ENCODE peak calls at places on chromosomes 16 and 17, in ten cellular contexts. V, P, E, L, Y, C, J, N, Z and F are unnamed samples.

GRCh38 chr17:42518046-42518754 is 17.8 kb upstream of the NAGLU start:
- DNase-seq in V (peak; percentile 71), P (peak; percentile 94), E (peak; percentile 97), L (peak; percentile 97), Y (peak; percentile 69), C (peak; percentile 95), J (no peak), N (peak; percentile 74), Z (no peak), F (no peak)

GRCh38 chr16:53664724-53665345 is 38.8 kb downstream of the RPGRIP1L start:
- DNase-seq in V (peak; percentile 18), P (no peak), E (no peak), L (peak; percentile 91), Y (no peak), C (peak; percentile 44), J (no peak), N (no peak), Z (no peak), F (no peak)

GRCh38 chr16:3949287-3949686 is 68.8 kb upstream of the CREBBP start:
- DNase-seq in V (no peak), P (no peak), E (no peak), L (peak; percentile 45), Y (no peak), C (no peak), J (no peak), N (no peak), Z (no peak), F (no peak)

GRCh38 chr16:72597938-72598337 is 426.0 kb upstream of the PMFBP1 start:
- DNase-seq in V (no peak), P (no peak), E (no peak), L (no peak), Y (no peak), C (no peak), J (no peak), N (no peak), Z (no peak), F (no peak)

GRCh38 chr17:57544834-57545463 is 200.2 kb downstream of the CCDC182 start:
- DNase-seq in V (no peak), P (no peak), E (no peak), L (no peak), Y (no peak), C (no peak), J (no peak), N (no peak), Z (no peak), F (no peak)

GRCh38 chr16:17448640-17449638 is 21.8 kb downstream of the XYLT1 start:
- DNase-seq in V (no peak), P (no peak), E (no peak), L (no peak), Y (peak; percentile 76), C (peak; percentile 49), J (no peak), N (peak; percentile 39), Z (peak; percentile 24), F (peak; percentile 63)

GRCh38 chr17:75970011-75970523 is 8.9 kb downstream of the ACOX1 start:
- DNase-seq in V (no peak), P (no peak), E (no peak), L (peak; percentile 41), Y (no peak), C (no peak), J (peak; percentile 16), N (no peak), Z (no peak), F (no peak)

GRCh38 chr17:47254403-47254943 is 846 bp downstream of the ITGB3 start:
- DNase-seq in V (no peak), P (no peak), E (no peak), L (no peak), Y (no peak), C (no peak), J (no peak), N (no peak), Z (no peak), F (no peak)

GRCh38 chr17:63567229-63567628 is 17.0 kb downstream of the DCAF7 start:
- DNase-seq in V (no peak), P (no peak), E (no peak), L (no peak), Y (no peak), C (no peak), J (no peak), N (no peak), Z (no peak), F (no peak)

GRCh38 chr17:1095853-1096675 is 83.7 kb downstream of the ABR start:
- DNase-seq in V (no peak), P (no peak), E (no peak), L (no peak), Y (peak; percentile 61), C (no peak), J (no peak), N (no peak), Z (no peak), F (peak; percentile 66)

GRCh38 chr17:42122371-42123303 is at the start of gene HSPB9:
- DNase-seq in V (no peak), P (no peak), E (no peak), L (peak; percentile 26), Y (peak; percentile 82), C (no peak), J (peak; percentile 86), N (peak; percentile 82), Z (no peak), F (peak; percentile 88)

DNA sequence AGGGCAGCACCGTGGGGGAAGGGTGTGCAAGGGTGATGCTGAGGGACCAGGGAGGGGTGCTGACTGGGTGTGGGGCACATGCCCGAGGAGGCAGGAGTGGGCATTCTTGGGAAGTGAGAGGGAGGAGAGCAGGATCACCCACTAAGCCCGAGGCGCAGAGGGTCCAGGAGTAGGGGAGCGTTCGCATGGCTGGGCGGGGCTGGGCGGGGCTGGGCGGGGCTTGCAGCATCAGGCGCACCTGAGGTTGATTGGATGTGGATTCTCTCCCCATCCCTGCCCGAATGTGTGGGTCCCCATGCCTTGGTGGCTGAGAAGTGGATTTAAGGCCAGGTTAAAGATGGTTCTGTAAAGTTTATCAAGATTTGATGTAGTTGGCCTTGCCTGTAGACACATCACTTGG is 14.2 kb downstream of the BANP start:
- DNase-seq in V (no peak), P (no peak), E (no peak), L (no peak), Y (no peak), C (no peak), J (no peak), N (no peak), Z (no peak), F (no peak)
- H3K27ac ChIP-seq in V (no peak overlapping the region), P (no peak overlapping the region), E (peak overlapping the region; percentile 78), L (no peak overlapping the region), Y (no peak overlapping the region), C (peak overlapping the region; percentile 76), J (no peak overlapping the region), N (no peak overlapping the region), Z (no peak overlapping the region), F (peak overlapping the region; percentile 52)

GRCh38 chr16:50156590-50156989 is 3.5 kb downstream of the TENT4B start:
- DNase-seq in V (no peak), P (no peak), E (no peak), L (no peak), Y (no peak), C (no peak), J (no peak), N (no peak), Z (no peak), F (no peak)

GRCh38 chr16:50161950-50162349 is 8.8 kb downstream of the TENT4B start:
- DNase-seq in V (no peak), P (no peak), E (no peak), L (no peak), Y (no peak), C (no peak), J (no peak), N (no peak), Z (no peak), F (no peak)

GRCh38 chr16:50155925-50156324 is 2.8 kb downstream of the TENT4B start:
- DNase-seq in V (no peak), P (no peak), E (no peak), L (no peak), Y (no peak), C (no peak), J (no peak), N (no peak), Z (no peak), F (no peak)

GRCh38 chr16:50165473-50165872 is 12.4 kb downstream of the TENT4B start:
- DNase-seq in V (no peak), P (no peak), E (peak; percentile 0), L (no peak), Y (no peak), C (no peak), J (no peak), N (no peak), Z (no peak), F (no peak)

GRCh38 chr16:50160495-50161164 is 7.5 kb downstream of the TENT4B start:
- DNase-seq in V (no peak), P (no peak), E (no peak), L (peak; percentile 38), Y (no peak), C (no peak), J (no peak), N (no peak), Z (no peak), F (no peak)
- H3K4me1 ChIP-seq in V (peaks cover 9% of the 10 kb centered on the region), P (peaks cover 22% of the 10 kb centered on the region), E (peaks cover 41% of the 10 kb centered on the region), L (peaks cover 10% of the 10 kb centered on the region), Y (peaks cover 36% of the 10 kb centered on the region), C (peaks cover 65% of the 10 kb centered on the region), J (no peaks in the 10 kb centered on the region), N (no peaks in the 10 kb centered on the region), Z (peaks cover 8% of the 10 kb centered on the region), F (peaks cover 52% of the 10 kb centered on the region)

DNA sequence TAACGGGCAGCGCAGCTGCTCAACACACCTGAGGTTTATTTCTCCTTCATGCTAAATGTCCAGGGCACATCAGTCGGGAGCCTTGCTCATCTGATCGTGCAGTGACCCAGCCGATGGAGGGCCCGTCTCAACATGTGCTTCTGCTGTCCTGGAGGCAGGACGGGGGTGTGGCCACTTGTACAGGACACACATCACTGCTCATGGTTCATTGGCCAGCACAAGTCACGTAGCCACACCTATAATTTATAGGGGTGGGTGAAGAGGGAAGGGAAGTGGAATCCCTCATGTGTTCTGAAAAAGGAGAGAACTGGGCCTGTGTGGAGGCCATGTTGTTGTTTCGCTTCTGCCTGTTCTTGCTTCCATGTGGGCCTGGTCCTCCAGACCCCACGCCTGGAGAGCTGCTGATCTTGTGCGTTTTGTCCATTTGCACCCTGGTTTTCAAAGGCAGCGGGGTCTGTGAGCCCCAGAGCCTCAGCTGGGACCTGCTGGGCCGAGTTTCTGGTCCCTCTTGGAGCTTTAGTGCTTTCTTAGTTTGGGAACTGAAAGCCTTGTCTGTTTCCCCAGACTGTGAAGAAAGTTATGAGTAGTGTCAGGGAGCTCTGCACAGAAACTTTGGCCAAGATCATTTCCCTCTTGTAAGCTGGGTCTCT is 60.5 kb downstream of the CMIP start:
- DNase-seq in V (peak; percentile 32), P (no peak), E (no peak), L (no peak), Y (no peak), C (no peak), J (peak; percentile 51), N (no peak), Z (no peak), F (no peak)
- H3K4me3 ChIP-seq in V (no peak overlapping the region), P (no peak overlapping the region), E (no peak overlapping the region), L (no peak overlapping the region), Y (no peak overlapping the region), C (no peak overlapping the region), J (no peak overlapping the region), N (no peak overlapping the region), Z (no peak overlapping the region), F (no peak overlapping the region)

DNA sequence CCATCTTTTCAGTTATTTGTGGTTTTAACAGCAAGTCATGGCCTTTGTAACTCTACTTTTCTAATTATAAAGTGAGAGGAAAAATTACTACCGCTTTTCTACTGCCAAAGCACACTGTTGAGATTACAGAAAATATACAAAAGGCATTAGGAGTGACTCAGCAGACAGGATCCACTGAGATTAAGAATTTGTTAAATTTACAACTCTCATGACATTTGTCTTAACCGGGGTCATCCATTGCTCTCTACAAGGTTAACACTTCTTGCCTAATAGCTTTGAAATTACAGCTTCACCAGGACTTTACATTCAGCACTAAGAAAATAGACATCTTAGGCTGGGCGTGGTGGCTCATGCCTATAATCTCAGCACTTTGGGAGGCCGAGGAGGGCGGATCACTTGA is 93.4 kb downstream of the SSH2 start:
- DNase-seq in V (no peak), P (no peak), E (no peak), L (peak; percentile 32), Y (no peak), C (no peak), J (no peak), N (no peak), Z (no peak), F (no peak)
- H3K27ac ChIP-seq in V (no peak overlapping the region), P (no peak overlapping the region), E (no peak overlapping the region), L (no peak overlapping the region), Y (no peak overlapping the region), C (no peak overlapping the region), J (no peak overlapping the region), N (no peak overlapping the region), Z (no peak overlapping the region), F (peak overlapping the region; percentile 42)